ENCODE peak calls at places on chromosomes 13 and 19, in eight cellular contexts. C is activated CD8-positive, alpha-beta memory T cell treated with anti-CD3 and anti-CD28 coated beads for 4 hours; V is NCI-H1436; W is stimulated activated CD4-positive, alpha-beta T cell treated with anti-CD3 and anti-CD28 coated beads, Interleukin-2, amount 100 ng/mL, for 48 hours; K is T-helper 2 cell treated with Interferon-gamma antibody and Interleukin-4, amounts not matched to agents 5 μg/mL and 100 μg/mL, for 36 hours; E is amygdala; J is AG04449; S is CD4-positive, alpha-beta T cell. A is an unnamed sample.
A peak's percentile ranks its signal among the peaks of the same experiment; 100 is the strongest.

GRCh38 chr13:113952151-113952982 is 21.5 kb downstream of the C13orf46 start:
- DNase-seq in C (no peak), V (no peak), W (no peak), K (no peak), E (no peak), J (no peak), S (no peak), A (no peak)

GRCh38 chr19:55146078-55146647 is 2.8 kb downstream of the TNNT1 start:
- DNase-seq in C (no peak), V (peak; percentile 84), W (no peak), K (no peak), E (no peak), J (no peak), S (no peak), A (no peak)

GRCh38 chr19:11031421-11032070 is 57.7 kb upstream of the LDLR start:
- DNase-seq in C (no peak), V (no peak), W (no peak), K (no peak), E (no peak), J (no peak), S (no peak), A (no peak)

GRCh38 chr19:51726049-51726448 is 2.3 kb upstream of the HAS1 start:
- DNase-seq in C (no peak), V (no peak), W (no peak), K (no peak), E (peak; percentile 64), J (no peak), S (no peak), A (peak; percentile 85)

GRCh38 chr19:4524808-4525562 is 6.7 kb upstream of the PLIN4 start:
- DNase-seq in C (peak; percentile 35), V (peak; percentile 19), W (peak; percentile 71), K (peak; percentile 33), E (no peak), J (no peak), S (peak; percentile 63), A (no peak)

GRCh38 chr13:76837811-76838210 is 48.4 kb downstream of the KCTD12 start:
- DNase-seq in C (no peak), V (no peak), W (no peak), K (no peak), E (no peak), J (no peak), S (no peak), A (no peak)

GRCh38 chr13:101178394-101178793 is 237.9 kb downstream of the NALCN start:
- DNase-seq in C (no peak), V (no peak), W (no peak), K (no peak), E (no peak), J (no peak), S (no peak), A (no peak)

GRCh38 chr19:29083863-29084262 is 129.1 kb downstream of the UQCRFS1 start:
- DNase-seq in C (no peak), V (no peak), W (no peak), K (no peak), E (no peak), J (no peak), S (no peak), A (no peak)

GRCh38 chr19:35178701-35179100 is 24.2 kb downstream of the FXYD5 start:
- DNase-seq in C (no peak), V (no peak), W (no peak), K (no peak), E (no peak), J (no peak), S (no peak), A (no peak)

GRCh38 chr13:22846551-22846950 is 334.2 kb upstream of the SGCG start:
- DNase-seq in C (no peak), V (no peak), W (no peak), K (no peak), E (no peak), J (no peak), S (no peak), A (no peak)

GRCh38 chr13:98109226-98109625 is 33.7 kb upstream of the FARP1 start:
- DNase-seq in C (no peak), V (no peak), W (no peak), K (no peak), E (no peak), J (no peak), S (no peak), A (no peak)

GRCh38 chr13:98542568-98543379 is 34.1 kb downstream of the STK24 start:
- DNase-seq in C (no peak), V (no peak), W (no peak), K (no peak), E (no peak), J (no peak), S (no peak), A (peak; percentile 15)

GRCh38 chr19:46015080-46015960 is 7.5 kb downstream of the PGLYRP1 start:
- DNase-seq in C (peak; percentile 33), V (peak; percentile 79), W (peak; percentile 63), K (peak; percentile 50), E (no peak), J (no peak), S (peak; percentile 62), A (no peak)

GRCh38 chr13:101544979-101545378 is 92.5 kb downstream of the ITGBL1 start:
- DNase-seq in C (no peak), V (no peak), W (no peak), K (no peak), E (no peak), J (no peak), S (no peak), A (no peak)

GRCh38 chr19:41427647-41428480 is 690 bp upstream of the B3GNT8 start:
- DNase-seq in C (no peak), V (no peak), W (peak; percentile 14), K (peak; percentile 42), E (no peak), J (no peak), S (no peak), A (no peak)

GRCh38 chr19:4007836-4008539 is 452 bp downstream of the PIAS4 start:
- DNase-seq in C (no peak), V (no peak), W (no peak), K (peak; percentile 25), E (no peak), J (no peak), S (peak; percentile 9), A (no peak)

GRCh38 chr13:79776538-79776937 is 295.6 kb downstream of the NDFIP2 start:
- DNase-seq in C (no peak), V (no peak), W (no peak), K (no peak), E (no peak), J (no peak), S (no peak), A (no peak)

GRCh38 chr13:69545500-69546025 is 562.1 kb upstream of the ATXN8OS start:
- DNase-seq in C (no peak), V (no peak), W (no peak), K (no peak), E (no peak), J (no peak), S (no peak), A (no peak)

GRCh38 chr13:45021250-45021649 is 31.9 kb downstream of the GPALPP1 start:
- DNase-seq in C (no peak), V (no peak), W (no peak), K (no peak), E (no peak), J (no peak), S (no peak), A (no peak)

GRCh38 chr19:12833747-12834417 is 497 bp downstream of the RTBDN start:
- DNase-seq in C (no peak), V (peak; percentile 78), W (no peak), K (peak; percentile 18), E (no peak), J (no peak), S (no peak), A (no peak)